ENCODE peak calls at places on chromosomes 5 and 9, in seven cellular contexts. C is NCI-H1092; K is KBM-7; U is HS-5; O is stimulated activated CD4-positive, alpha-beta T cell treated with anti-CD3 and anti-CD28 coated beads, Interleukin-15, amount 100 ng/mL, for 1 hour; A is iPS-NIHi11; J is Right ventricle myocardium inferior. B is an unnamed sample.

GRCh38 chr5:143052967-143053682 is 282.9 kb downstream of the ARHGAP26 start:
- DNase-seq in O (no peak), U (no peak), J (no peak), C (no peak), A (no peak), K (no peak), B (no peak)

GRCh38 chr9:5915438-5915837 is 24.7 kb downstream of the MLANA start:
- DNase-seq in C (no peak), K (no peak), U (no peak), O (no peak), J (no peak), A (no peak), B (no peak)

GRCh38 chr5:147661576-147661975 is 121.0 kb downstream of the JAKMIP2 start:
- DNase-seq in A (no peak), J (no peak), O (no peak), K (no peak), C (no peak), U (no peak), B (no peak)

GRCh38 chr5:108560581-108560980 is 178.7 kb upstream of the FBXL17 start:
- DNase-seq in A (no peak), K (no peak), J (no peak), U (peak; percentile 75), C (no peak), O (no peak), B (no peak)

GRCh38 chr9:70121818-70122436 is 78.3 kb downstream of the MAMDC2 start:
- DNase-seq in A (no peak), K (no peak), U (no peak), O (no peak), J (no peak), C (no peak), B (no peak)

GRCh38 chr9:125888220-125888619 is 141.0 kb downstream of the PBX3 start:
- DNase-seq in K (no peak), O (no peak), J (no peak), U (no peak), C (no peak), A (no peak), B (no peak)

GRCh38 chr5:6490246-6490645 is 41.6 kb downstream of the UBE2QL1 start:
- DNase-seq in U (no peak), J (no peak), K (no peak), O (no peak), C (no peak), A (no peak), B (no peak)

GRCh38 chr9:33167949-33168535 is 906 bp upstream of the B4GALT1 start:
- DNase-seq in O (no peak), U (no peak), C (no peak), K (peak; percentile 68), A (no peak), J (no peak), B (no peak)

GRCh38 chr9:120692901-120693573 is 21.2 kb downstream of the MEGF9 start:
- DNase-seq in U (no peak), O (no peak), J (no peak), K (peak; percentile 23), A (no peak), C (no peak), B (no peak)

GRCh38 chr5:38465045-38465444 is 91.4 kb downstream of the LIFR start:
- DNase-seq in O (no peak), C (no peak), U (no peak), A (no peak), K (no peak), J (no peak), B (no peak)

GRCh38 chr5:143573568-143574170 is 170.2 kb upstream of the NR3C1 start:
- DNase-seq in A (no peak), C (no peak), K (no peak), O (no peak), J (no peak), U (no peak), B (no peak)

GRCh38 chr5:29697786-29698414 is 1495.6 kb upstream of the CDH6 start:
- DNase-seq in C (peak; percentile 3), J (no peak), U (peak; percentile 14), K (peak; percentile 7), A (peak; percentile 38), O (no peak), B (no peak)

GRCh38 chr9:8660383-8660782 is 860.8 kb upstream of the DMAC1 start:
- DNase-seq in J (peak; percentile 68), O (no peak), C (no peak), K (peak; percentile 90), U (no peak), A (no peak), B (peak; percentile 54)

GRCh38 chr9:69971643-69972449 is 71.8 kb upstream of the MAMDC2 start:
- DNase-seq in U (no peak), K (peak; percentile 49), J (peak; percentile 79), A (peak; percentile 80), O (peak; percentile 32), C (peak; percentile 45), B (no peak)

GRCh38 chr5:78503958-78504357 is 143.5 kb downstream of the SCAMP1 start:
- DNase-seq in C (no peak), O (no peak), J (no peak), U (no peak), K (no peak), A (no peak), B (no peak)

GRCh38 chr9:125536184-125537152 is 170.5 kb downstream of the MAPKAP1 start:
- DNase-seq in J (no peak), A (no peak), U (no peak), O (no peak), K (no peak), C (no peak), B (no peak)

GRCh38 chr9:89038354-89039091 is 47.3 kb downstream of the S1PR3 start:
- DNase-seq in C (no peak), J (no peak), U (peak; percentile 85), K (no peak), A (no peak), O (no peak), B (no peak)

GRCh38 chr9:84170521-84171141 is 169.9 kb downstream of the SLC28A3 start:
- DNase-seq in A (peak; percentile 77), J (peak; percentile 91), C (peak; percentile 23), K (peak; percentile 52), U (peak; percentile 90), O (no peak), B (peak; percentile 81)

GRCh38 chr9:107667269-107667681 is 177.7 kb upstream of the KLF4 start:
- DNase-seq in U (no peak), A (no peak), O (no peak), J (no peak), C (no peak), K (no peak), B (no peak)

GRCh38 chr9:81722277-81722676 is 32.9 kb upstream of the TLE1 start:
- DNase-seq in J (no peak), K (no peak), C (no peak), O (no peak), U (no peak), A (no peak), B (no peak)

GRCh38 chr5:122095158-122095557 is 17.1 kb upstream of the LOX start:
- DNase-seq in O (no peak), U (no peak), J (no peak), K (no peak), C (no peak), A (no peak), B (no peak)

B was measured in kidney epithelial cell.